ENCODE peak calls at places on chromosome 9, in four cellular contexts. E is H1, N is HepG2, Z is GM12878. B is an unnamed sample.

GRCh38 chr9:98887918-98888510 is 55.7 kb upstream of the COL15A1 start:
- DNase-seq in N (no peak), E (no peak), Z (no peak), B (no peak)

GRCh38 chr9:98967680-98968079 is 24.0 kb downstream of the COL15A1 start:
- DNase-seq in Z (no peak), N (no peak), E (no peak), B (no peak)

GRCh38 chr9:16419124-16419523 is 451.3 kb downstream of the BNC2 start:
- DNase-seq in Z (no peak), E (no peak), N (no peak), B (no peak)

GRCh38 chr9:19914044-19914443 is 125.2 kb upstream of the SLC24A2 start:
- DNase-seq in Z (no peak), N (no peak), E (no peak), B (no peak)

GRCh38 chr9:106864533-106865143 is 1.7 kb downstream of the ZNF462 start:
- DNase-seq in N (no peak), Z (no peak), E (no peak), B (no peak)

GRCh38 chr9:112846528-112847488 is 43.9 kb downstream of the SLC46A2 start:
- DNase-seq in Z (no peak), E (peak; percentile 58), N (no peak), B (no peak)

GRCh38 chr9:130662927-130663257 is 1.5 kb upstream of the PRDM12 start:
- DNase-seq in Z (no peak), E (no peak), N (no peak), B (no peak)

GRCh38 chr9:122084276-122084675 is 8.8 kb downstream of the TTLL11 start:
- DNase-seq in E (no peak), N (no peak), Z (no peak), B (no peak)

GRCh38 chr9:136995772-136996308 is 528 bp downstream of the CLIC3 start:
- DNase-seq in Z (no peak), E (no peak), N (no peak), B (no peak)

GRCh38 chr9:5886114-5886939 is 4.4 kb upstream of the MLANA start:
- DNase-seq in E (peak; percentile 94), N (peak; percentile 78), Z (peak; percentile 40), B (peak; percentile 67)

GRCh38 chr9:124447297-124447661 is 3.0 kb upstream of the ADGRD2 start:
- DNase-seq in E (no peak), N (no peak), Z (no peak), B (no peak)

GRCh38 chr9:127968046-127968445 is 12.7 kb downstream of the EEIG1 start:
- DNase-seq in N (no peak), E (no peak), Z (no peak), B (no peak)

GRCh38 chr9:127005770-127006314 is 91.3 kb downstream of the RALGPS1 start:
- DNase-seq in Z (no peak), E (no peak), N (no peak), B (no peak)

GRCh38 chr9:29211681-29212589 is 1638.7 kb upstream of the C9orf72 start:
- DNase-seq in N (peak; percentile 12), Z (no peak), E (peak; percentile 85), B (no peak)

GRCh38 chr9:131590907-131591844 is 45.9 kb downstream of the PRRT1B start:
- DNase-seq in Z (peak; percentile 21), N (peak; percentile 61), E (peak; percentile 77), B (peak; percentile 73)

GRCh38 chr9:114769664-114770063 is 36.2 kb downstream of the TNFSF15 start:
- DNase-seq in N (no peak), E (no peak), Z (no peak), B (no peak)

GRCh38 chr9:15373881-15374280 is 48.8 kb upstream of the SNAPC3 start:
- DNase-seq in Z (no peak), N (no peak), E (no peak), B (no peak)
- TF ChIP-seq BRCA1 in Z (no peak), N (no peak), E (no peak), B (no peak)

DNA sequence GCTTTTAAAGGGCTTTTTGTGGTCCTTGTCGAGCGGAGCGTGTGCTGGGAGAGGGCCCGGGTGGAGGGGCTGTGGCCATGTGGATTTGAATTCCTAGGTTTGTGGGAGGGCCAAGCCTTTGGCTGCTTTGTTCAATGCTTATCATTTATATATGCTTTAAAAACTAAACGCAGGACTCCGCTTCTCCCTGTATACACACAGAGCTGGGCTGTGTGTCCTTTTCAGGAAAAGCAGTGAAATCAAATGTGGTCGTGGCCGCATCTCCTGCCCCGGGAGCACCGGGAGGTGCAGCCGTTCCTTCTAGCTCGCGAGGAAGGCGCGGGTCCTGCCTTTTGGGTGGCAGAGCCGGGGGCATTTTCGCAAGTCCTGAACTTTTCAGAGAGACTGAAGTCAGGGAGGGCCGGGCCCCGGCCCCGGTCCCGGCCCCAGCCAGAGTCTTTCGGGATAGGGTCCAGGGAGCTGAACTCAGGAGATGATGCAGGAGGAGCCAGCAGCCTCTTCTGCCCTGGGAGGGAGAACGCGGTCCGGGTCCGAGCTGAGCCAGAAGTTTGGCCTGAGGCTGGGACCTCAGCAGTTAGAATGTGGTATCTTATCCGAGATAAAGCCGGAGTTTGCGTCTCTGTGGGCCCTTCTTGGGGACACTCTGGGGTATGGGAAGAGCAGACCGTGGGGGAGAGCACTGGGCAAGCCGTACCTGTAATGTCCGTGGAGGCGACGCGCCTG is 158.8 kb downstream of the C9orf152 start:
- DNase-seq in E (peak; percentile 60), Z (no peak), N (no peak), B (no peak)
- TF ChIP-seq CEBPB in E (no peak), Z (no peak), N (no peak), B (no peak)

DNA sequence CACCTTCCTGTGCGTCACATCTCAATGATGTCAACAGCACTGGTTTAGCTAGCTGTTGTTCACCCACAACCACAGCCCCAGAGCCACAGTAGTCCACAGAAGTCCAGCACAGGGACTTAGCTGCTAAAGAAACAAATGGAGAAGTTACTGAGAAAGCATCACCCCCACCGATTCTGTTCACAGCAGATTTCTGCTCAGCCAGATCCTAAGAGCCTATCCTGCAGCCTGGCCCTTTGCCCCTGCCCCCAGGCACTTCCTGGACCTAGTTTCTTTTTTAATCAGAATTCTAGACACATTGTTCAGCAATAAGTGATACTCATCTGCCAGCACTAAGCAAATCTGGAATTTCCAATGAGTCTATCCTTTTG is 7.4 kb downstream of the B4GALT1 start:
- DNase-seq in Z (no peak), E (no peak), N (no peak), B (no peak)
- TF ChIP-seq BRCA1 in Z (no peak), E (no peak), N (no peak), B (no peak)

GRCh38 chr9:120729796-120730195 is 15.5 kb upstream of the MEGF9 start:
- DNase-seq in Z (no peak), E (peak; percentile 69), N (peak; percentile 72), B (peak; percentile 46)

GRCh38 chr9:120734607-120735006 is 20.3 kb upstream of the MEGF9 start:
- DNase-seq in N (no peak), Z (no peak), E (no peak), B (no peak)

GRCh38 chr9:120735009-120735408 is 20.7 kb upstream of the MEGF9 start:
- DNase-seq in E (no peak), N (no peak), Z (no peak), B (no peak)

GRCh38 chr9:120733190-120733589 is 18.9 kb upstream of the MEGF9 start:
- DNase-seq in N (peak; percentile 82), Z (no peak), E (no peak), B (no peak)

GRCh38 chr9:120730661-120731514 is 16.6 kb upstream of the MEGF9 start:
- DNase-seq in N (peak; percentile 91), E (no peak), Z (no peak), B (no peak)
- TF ChIP-seq CEBPB in N (no peak), E (no peak), Z (no peak), B (no peak)

GRCh38 chr9:108443741-108444140 is 412.0 kb downstream of the ACTL7B start:
- DNase-seq in Z (no peak), E (no peak), N (peak; percentile 35), B (no peak)

GRCh38 chr9:108445431-108446018 is 410.3 kb downstream of the ACTL7B start:
- DNase-seq in E (no peak), N (peak; percentile 99), Z (no peak), B (no peak)

GRCh38 chr9:108443278-108443633 is 412.5 kb downstream of the ACTL7B start:
- DNase-seq in E (no peak), N (peak; percentile 58), Z (no peak), B (no peak)

GRCh38 chr9:108442604-108443277 is 413.0 kb downstream of the ACTL7B start:
- DNase-seq in E (no peak), Z (no peak), N (peak; percentile 50), B (no peak)

GRCh38 chr9:108444400-108445358 is 411.1 kb downstream of the ACTL7B start:
- DNase-seq in N (peak; percentile 72), E (no peak), Z (no peak), B (no peak)
- TF ChIP-seq BRCA1 in N (no peak), E (no peak), Z (no peak), B (no peak)

GRCh38 chr9:33708441-33708840 is 86.9 kb upstream of the PRSS3 start:
- DNase-seq in E (no peak), N (no peak), Z (no peak), B (no peak)
- TF ChIP-seq CEBPB in E (no peak), N (no peak), Z (no peak), B (no peak)

GRCh38 chr9:36214571-36214970 is 23.9 kb downstream of the CLTA start:
- DNase-seq in N (no peak), Z (no peak), E (no peak), B (no peak)

GRCh38 chr9:36218411-36218901 is 27.7 kb downstream of the CLTA start:
- DNase-seq in N (no peak), Z (no peak), E (no peak), B (no peak)

GRCh38 chr9:36217256-36217968 is 26.7 kb downstream of the CLTA start:
- DNase-seq in N (no peak), Z (no peak), E (no peak), B (no peak)

GRCh38 chr9:36221667-36222066 is 30.9 kb downstream of the CLTA start:
- DNase-seq in E (no peak), N (peak; percentile 37), Z (no peak), B (no peak)

DNA sequence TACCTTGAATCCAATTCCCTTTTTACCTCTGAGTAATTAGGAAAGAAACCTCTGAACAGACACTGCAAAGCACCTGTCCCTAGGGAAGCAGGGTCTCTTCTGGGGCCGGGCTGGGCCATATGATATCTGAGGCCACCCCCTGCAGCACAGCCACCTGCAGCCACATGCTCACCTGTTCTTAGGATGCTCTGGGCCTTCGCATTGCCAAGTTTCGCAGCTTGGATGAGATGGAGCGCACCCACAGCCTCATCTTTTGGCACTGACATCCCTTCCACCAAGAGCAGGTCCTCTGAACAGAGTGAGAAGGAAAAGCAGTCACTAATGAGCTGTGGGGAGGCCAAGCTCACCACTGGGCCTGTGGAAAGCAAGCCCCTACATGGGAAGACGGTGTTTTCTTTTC is 27.3 kb downstream of the CLTA start:
- DNase-seq in N (no peak), Z (no peak), E (no peak), B (no peak)
- TF ChIP-seq BRCA1 in N (no peak), Z (no peak), E (no peak), B (no peak)